ENCODE peak calls at places on chromosome 17, in eight cellular contexts. One of them, this sample, is unnamed.

GRCh38 chr17:31318298-31319190 is 2.9 kb downstream of the EVI2A start:
- DNase-seq in upper lobe of left lung: no peak
- DNase-seq in tibial nerve: peak; percentile 66
- DNase-seq in HCT116: no peak
- DNase-seq in adrenal gland: peak; percentile 77
- DNase-seq in stomach: peak; percentile 35
- DNase-seq in NB4: peak; percentile 90
- DNase-seq in transverse colon: peak; percentile 46
- DNase-seq in this sample: peak; percentile 31

GRCh38 chr17:50194441-50195195 is 6.8 kb downstream of the COL1A1 start:
- DNase-seq in upper lobe of left lung: peak; percentile 49
- DNase-seq in tibial nerve: no peak
- DNase-seq in HCT116: no peak
- DNase-seq in adrenal gland: no peak
- DNase-seq in stomach: no peak
- DNase-seq in NB4: no peak
- DNase-seq in transverse colon: no peak
- DNase-seq in this sample: no peak

GRCh38 chr17:48835971-48836370 is 5.1 kb downstream of the CALCOCO2 start:
- DNase-seq in upper lobe of left lung: no peak
- DNase-seq in tibial nerve: no peak
- DNase-seq in HCT116: no peak
- DNase-seq in adrenal gland: no peak
- DNase-seq in stomach: peak; percentile 49
- DNase-seq in NB4: no peak
- DNase-seq in transverse colon: no peak
- DNase-seq in this sample: no peak

GRCh38 chr17:42673266-42673884 is 3.4 kb downstream of the PLEKHH3 start:
- DNase-seq in upper lobe of left lung: peak; percentile 83
- DNase-seq in tibial nerve: no peak
- DNase-seq in HCT116: no peak
- DNase-seq in adrenal gland: no peak
- DNase-seq in stomach: no peak
- DNase-seq in NB4: peak; percentile 12
- DNase-seq in transverse colon: no peak
- DNase-seq in this sample: peak; percentile 33

GRCh38 chr17:39808409-39808997 is 55.6 kb downstream of the IKZF3 start:
- DNase-seq in upper lobe of left lung: no peak
- DNase-seq in tibial nerve: no peak
- DNase-seq in HCT116: no peak
- DNase-seq in adrenal gland: no peak
- DNase-seq in stomach: no peak
- DNase-seq in NB4: no peak
- DNase-seq in transverse colon: no peak
- DNase-seq in this sample: no peak

GRCh38 chr17:75854111-75854748 is 905 bp downstream of the WBP2 start:
- DNase-seq in upper lobe of left lung: no peak
- DNase-seq in tibial nerve: peak; percentile 42
- DNase-seq in HCT116: no peak
- DNase-seq in adrenal gland: peak; percentile 85
- DNase-seq in stomach: no peak
- DNase-seq in NB4: no peak
- DNase-seq in transverse colon: no peak
- DNase-seq in this sample: peak; percentile 69

GRCh38 chr17:7572588-7573323 is 6.7 kb upstream of the CD68 start:
- DNase-seq in upper lobe of left lung: peak; percentile 99
- DNase-seq in tibial nerve: peak; percentile 99
- DNase-seq in HCT116: peak; percentile 98
- DNase-seq in adrenal gland: peak; percentile 100
- DNase-seq in stomach: peak; percentile 100
- DNase-seq in NB4: peak; percentile 97
- DNase-seq in transverse colon: peak; percentile 100
- DNase-seq in this sample: peak; percentile 100

GRCh38 chr17:66691644-66692500 is 143.0 kb upstream of the CACNG5 start:
- DNase-seq in upper lobe of left lung: no peak
- DNase-seq in tibial nerve: peak; percentile 52
- DNase-seq in HCT116: no peak
- DNase-seq in adrenal gland: peak; percentile 41
- DNase-seq in stomach: no peak
- DNase-seq in NB4: peak; percentile 20
- DNase-seq in transverse colon: no peak
- DNase-seq in this sample: no peak

GRCh38 chr17:33756021-33756420 is 462.9 kb upstream of the ASIC2 start:
- DNase-seq in upper lobe of left lung: no peak
- DNase-seq in tibial nerve: no peak
- DNase-seq in HCT116: no peak
- DNase-seq in adrenal gland: no peak
- DNase-seq in stomach: no peak
- DNase-seq in NB4: no peak
- DNase-seq in transverse colon: no peak
- DNase-seq in this sample: no peak

GRCh38 chr17:73874008-73874407 is 229.8 kb upstream of the SDK2 start:
- DNase-seq in upper lobe of left lung: no peak
- DNase-seq in tibial nerve: no peak
- DNase-seq in HCT116: no peak
- DNase-seq in adrenal gland: no peak
- DNase-seq in stomach: no peak
- DNase-seq in NB4: peak; percentile 12
- DNase-seq in transverse colon: no peak
- DNase-seq in this sample: no peak

GRCh38 chr17:44220211-44221071 is 966 bp upstream of the UBTF start:
- DNase-seq in upper lobe of left lung: peak; percentile 93
- DNase-seq in tibial nerve: no peak
- DNase-seq in HCT116: no peak
- DNase-seq in adrenal gland: peak; percentile 69
- DNase-seq in stomach: peak; percentile 52
- DNase-seq in NB4: peak; percentile 74
- DNase-seq in transverse colon: peak; percentile 42
- DNase-seq in this sample: peak; percentile 61

GRCh38 chr17:44222112-44222869 is 2.8 kb upstream of the UBTF start:
- DNase-seq in upper lobe of left lung: peak; percentile 93
- DNase-seq in tibial nerve: peak; percentile 79
- DNase-seq in HCT116: peak; percentile 70
- DNase-seq in adrenal gland: peak; percentile 89
- DNase-seq in stomach: peak; percentile 76
- DNase-seq in NB4: peak; percentile 72
- DNase-seq in transverse colon: peak; percentile 83
- DNase-seq in this sample: peak; percentile 77

GRCh38 chr17:44219636-44220210 is at the start of gene UBTF:
- DNase-seq in upper lobe of left lung: peak; percentile 94
- DNase-seq in tibial nerve: no peak
- DNase-seq in HCT116: no peak
- DNase-seq in adrenal gland: peak; percentile 75
- DNase-seq in stomach: peak; percentile 62
- DNase-seq in NB4: peak; percentile 86
- DNase-seq in transverse colon: peak; percentile 63
- DNase-seq in this sample: peak; percentile 71

GRCh38 chr17:44221862-44222111 is 2.3 kb upstream of the UBTF start:
- DNase-seq in upper lobe of left lung: no peak
- DNase-seq in tibial nerve: no peak
- DNase-seq in HCT116: no peak
- DNase-seq in adrenal gland: no peak
- DNase-seq in stomach: no peak
- DNase-seq in NB4: no peak
- DNase-seq in transverse colon: no peak
- DNase-seq in this sample: no peak

DNA sequence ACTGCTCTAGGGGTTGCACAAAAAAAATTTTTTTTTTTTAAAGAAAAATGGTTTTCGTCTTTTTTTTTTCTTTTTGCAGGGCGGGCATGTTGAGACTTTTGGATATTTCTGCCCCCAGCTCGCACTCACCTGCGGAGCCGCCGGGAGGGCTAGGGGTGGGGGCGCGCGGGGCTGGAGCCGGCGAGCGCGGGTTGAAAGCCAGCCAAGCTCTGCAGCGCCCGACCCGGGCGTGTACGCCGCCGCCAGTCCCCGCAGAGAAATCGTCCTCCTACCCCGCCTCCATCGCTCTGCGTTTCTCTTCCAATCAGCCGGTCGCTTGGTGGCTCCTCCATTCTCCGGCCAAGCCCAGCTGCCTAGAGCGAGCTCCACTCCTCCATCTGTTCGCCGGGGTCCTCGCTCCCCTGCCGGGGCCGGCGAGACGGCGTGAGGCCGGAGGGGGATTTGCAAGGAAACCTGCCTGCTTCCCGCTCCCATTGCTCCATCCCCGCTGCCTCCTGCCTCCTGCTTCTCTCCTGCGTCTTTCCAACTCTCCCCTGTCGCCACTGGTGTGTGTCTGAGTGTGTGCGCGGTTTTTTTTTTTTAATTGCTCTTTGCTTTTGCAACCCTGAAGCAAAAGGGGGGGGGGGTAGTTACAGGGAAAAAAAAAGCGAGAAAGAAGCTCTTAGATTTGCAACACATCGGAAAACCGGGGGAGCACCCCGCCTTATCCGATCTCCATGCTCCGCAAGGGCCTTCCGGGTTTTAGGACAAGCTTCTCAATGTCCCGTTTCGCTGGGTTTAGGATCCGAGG is 1.8 kb upstream of the UBTF start:
- DNase-seq in upper lobe of left lung: peak; percentile 91
- DNase-seq in tibial nerve: peak; percentile 54
- DNase-seq in HCT116: no peak
- DNase-seq in adrenal gland: peak; percentile 82
- DNase-seq in stomach: peak; percentile 82
- DNase-seq in NB4: peak; percentile 87
- DNase-seq in transverse colon: peak; percentile 79
- DNase-seq in this sample: peak; percentile 82
- TF ChIP-seq POLR2A in upper lobe of left lung: peak; percentile 55
- TF ChIP-seq POLR2A in tibial nerve: no peak
- TF ChIP-seq POLR2A in HCT116: peak; percentile 20
- TF ChIP-seq POLR2A in adrenal gland: peak; percentile 68
- TF ChIP-seq POLR2A in stomach: no peak
- TF ChIP-seq POLR2A in NB4: peak; percentile 30
- TF ChIP-seq POLR2A in transverse colon: peak; percentile 69
- TF ChIP-seq POLR2A in this sample: peak; percentile 46

DNA sequence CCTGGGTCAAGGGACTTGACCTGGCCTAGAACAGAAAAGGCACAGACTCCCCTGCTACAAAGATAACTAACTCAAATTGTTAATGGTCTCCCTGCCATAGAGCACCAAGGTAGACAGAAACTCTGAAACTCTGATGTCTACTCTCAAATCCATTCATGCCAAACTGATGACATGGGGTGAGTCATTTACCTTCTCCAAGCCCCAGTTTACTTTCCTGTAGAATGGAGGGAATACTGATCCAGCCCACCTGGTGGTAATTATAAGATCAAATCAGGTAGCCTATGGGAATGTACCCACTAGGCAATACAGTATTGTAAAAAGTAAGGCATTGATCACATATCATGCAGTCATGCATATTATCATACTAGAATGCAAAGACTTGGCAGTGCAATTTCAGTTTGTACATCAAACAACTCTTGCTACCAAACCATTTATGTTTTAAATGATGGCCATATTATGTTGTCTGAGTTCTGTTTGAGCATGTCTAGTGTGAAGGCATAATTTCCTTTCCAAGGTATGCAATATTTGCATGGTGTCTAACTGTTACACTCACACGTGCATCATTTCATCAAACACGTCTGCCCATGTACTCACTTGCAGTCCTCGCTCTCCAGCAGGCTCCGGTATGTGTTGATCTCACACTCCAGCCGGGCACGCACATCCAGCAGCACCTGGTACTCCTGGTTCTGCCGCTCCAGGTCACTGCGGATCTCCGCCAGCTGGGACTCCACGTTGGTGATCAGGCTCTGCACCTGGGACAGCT is 3.0 kb downstream of the KRT31 start:
- DNase-seq in upper lobe of left lung: no peak
- DNase-seq in tibial nerve: no peak
- DNase-seq in HCT116: no peak
- DNase-seq in adrenal gland: no peak
- DNase-seq in stomach: no peak
- DNase-seq in NB4: no peak
- DNase-seq in transverse colon: no peak
- DNase-seq in this sample: no peak
- H3K4me3 ChIP-seq in upper lobe of left lung: no peak overlapping the region
- H3K4me3 ChIP-seq in tibial nerve: no peak overlapping the region
- H3K4me3 ChIP-seq in HCT116: no peak overlapping the region
- H3K4me3 ChIP-seq in adrenal gland: no peak overlapping the region
- H3K4me3 ChIP-seq in stomach: no peak overlapping the region
- H3K4me3 ChIP-seq in NB4: no peak overlapping the region
- H3K4me3 ChIP-seq in transverse colon: no peak overlapping the region
- H3K4me3 ChIP-seq in this sample: no peak overlapping the region

DNA sequence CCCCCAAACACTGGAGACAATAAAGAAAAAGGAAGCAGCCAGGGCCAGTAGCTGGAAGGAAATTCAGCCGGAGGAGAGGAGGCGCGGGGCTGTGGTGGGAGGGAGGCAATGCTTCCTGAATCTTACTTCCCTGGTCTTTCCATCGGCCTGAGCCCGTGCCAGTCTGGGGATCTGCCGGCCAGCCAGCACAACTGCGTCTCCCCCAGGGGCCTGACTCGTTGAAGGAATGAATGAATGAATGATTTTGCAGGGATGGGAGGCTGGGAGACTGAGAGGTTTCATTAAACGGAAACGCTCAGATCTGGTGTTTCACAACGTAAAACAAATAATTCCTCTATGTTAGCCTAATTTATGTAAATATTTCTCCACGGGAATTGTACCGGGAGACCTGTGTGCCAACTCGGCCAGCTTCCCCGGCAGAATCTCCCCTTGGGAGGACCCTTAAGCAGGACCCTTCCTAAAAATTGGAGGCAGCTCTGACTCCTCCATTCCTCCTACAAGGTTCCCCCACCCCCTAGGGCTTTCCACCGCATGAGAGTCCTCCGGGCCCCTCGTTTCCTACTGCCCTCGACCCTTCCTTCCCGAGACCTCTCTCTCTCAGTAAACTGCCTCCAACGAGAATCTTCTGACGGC is 1.3 kb upstream of the BAIAP2 start:
- DNase-seq in upper lobe of left lung: peak; percentile 59
- DNase-seq in tibial nerve: no peak
- DNase-seq in HCT116: no peak
- DNase-seq in adrenal gland: peak; percentile 40
- DNase-seq in stomach: no peak
- DNase-seq in NB4: peak; percentile 52
- DNase-seq in transverse colon: no peak
- DNase-seq in this sample: no peak
- TF ChIP-seq CTCF in upper lobe of left lung: no peak
- TF ChIP-seq CTCF in tibial nerve: no peak
- TF ChIP-seq CTCF in HCT116: no peak
- TF ChIP-seq CTCF in adrenal gland: no peak
- TF ChIP-seq CTCF in stomach: no peak
- TF ChIP-seq CTCF in NB4: no peak
- TF ChIP-seq CTCF in transverse colon: no peak
- TF ChIP-seq CTCF in this sample: no peak

DNA sequence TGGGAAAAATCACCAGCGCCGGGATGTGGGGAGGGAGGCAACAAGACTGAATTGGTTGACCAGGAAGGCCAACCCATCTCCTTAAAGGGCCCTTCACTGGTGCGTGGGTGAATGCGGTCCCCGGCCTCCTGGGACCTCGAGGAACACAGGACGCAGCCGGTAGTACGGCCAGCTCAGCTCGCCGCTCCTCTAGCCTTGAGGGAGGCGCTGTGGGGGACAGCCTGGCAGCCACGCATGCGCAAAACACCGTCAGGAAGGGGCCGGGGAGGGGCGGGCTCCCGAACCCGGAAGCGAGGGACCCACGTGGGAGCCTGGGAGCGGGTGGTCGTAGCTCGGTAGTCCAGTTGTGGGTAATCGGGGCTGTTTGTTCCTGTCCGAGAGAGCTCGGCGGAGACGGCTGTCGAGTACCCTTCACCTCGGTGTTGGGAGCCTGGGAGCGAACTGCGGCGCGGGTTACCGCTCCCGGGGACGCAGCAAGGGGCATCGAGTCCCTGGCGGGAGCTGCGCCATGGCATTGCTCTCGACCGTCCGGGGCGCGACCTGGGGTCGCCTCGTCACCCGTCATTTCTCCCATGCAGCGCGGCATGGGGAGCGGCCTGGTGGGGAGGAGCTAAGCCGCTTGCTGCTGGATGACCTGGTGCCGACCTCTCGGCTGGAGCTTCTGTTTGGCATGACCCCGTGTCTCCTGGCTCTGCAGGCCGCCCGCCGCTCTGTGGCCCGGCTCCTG is at the start of gene MRM1:
- DNase-seq in upper lobe of left lung: peak; percentile 96
- DNase-seq in tibial nerve: peak; percentile 85
- DNase-seq in HCT116: peak; percentile 91
- DNase-seq in adrenal gland: peak; percentile 95
- DNase-seq in stomach: peak; percentile 94
- DNase-seq in NB4: peak; percentile 97
- DNase-seq in transverse colon: peak; percentile 95
- DNase-seq in this sample: peak; percentile 96
- TF ChIP-seq POLR2A in upper lobe of left lung: peak; percentile 83
- TF ChIP-seq POLR2A in tibial nerve: no peak
- TF ChIP-seq POLR2A in HCT116: peak; percentile 88
- TF ChIP-seq POLR2A in adrenal gland: peak; percentile 80
- TF ChIP-seq POLR2A in stomach: no peak
- TF ChIP-seq POLR2A in NB4: peak; percentile 84
- TF ChIP-seq POLR2A in transverse colon: peak; percentile 77
- TF ChIP-seq POLR2A in this sample: peak; percentile 48